ENCODE peak calls at places on chromosomes 2 and 18, in ten cellular contexts. B is WERI-Rb-1, F is PC-3, Z is heart left ventricle, K is A549, D is suprapubic skin, H is lower lobe of right lung, N is brain microvascular endothelial cell, U is pancreas, O is LNCaP clone FGC. P is an unnamed sample.

GRCh38 chr2:2582998-2583545 is 252.0 kb upstream of the MYT1L start:
- DNase-seq in K (no peak), H (no peak), U (no peak), B (no peak), N (no peak), O (no peak), D (peak), Z (no peak), F (no peak), P (no peak)

GRCh38 chr2:1715184-1716012 is 28.9 kb downstream of the PXDN start:
- DNase-seq in Z (no peak), U (no peak), B (no peak), D (no peak), F (peak), H (peak), K (no peak), O (no peak), N (no peak), P (peak)

GRCh38 chr18:24315170-24315569 is 82.5 kb downstream of the OSBPL1A start:
- DNase-seq in O (no peak), B (no peak), U (no peak), D (no peak), Z (no peak), H (no peak), F (no peak), N (peak), K (no peak), P (no peak)

GRCh38 chr2:206274434-206275273 is at the start of gene ZDBF2:
- DNase-seq in D (no peak), F (peak), Z (peak), K (peak), N (peak), O (no peak), H (peak), U (peak), B (peak), P (peak)

GRCh38 chr2:9988320-9988719 is 36.8 kb downstream of the GRHL1 start:
- DNase-seq in B (no peak), O (no peak), Z (no peak), K (no peak), N (no peak), H (no peak), U (no peak), D (no peak), F (no peak), P (no peak)

GRCh38 chr18:78423776-78424175 is 555.8 kb upstream of the SALL3 start:
- DNase-seq in B (no peak), O (no peak), H (no peak), D (no peak), F (no peak), U (no peak), Z (no peak), K (no peak), N (no peak), P (no peak)

GRCh38 chr2:150878347-150878746 is 383.3 kb downstream of the RBM43 start:
- DNase-seq in F (peak), H (no peak), O (no peak), D (no peak), U (no peak), B (no peak), K (peak), N (peak), Z (no peak), P (no peak)

GRCh38 chr18:59691046-59691395 is 6.2 kb downstream of the CCBE1 start:
- DNase-seq in O (peak), H (no peak), U (no peak), Z (no peak), D (no peak), F (peak), N (peak), K (no peak), B (peak), P (no peak)

GRCh38 chr18:51617167-51617566 is 419.7 kb upstream of the MEX3C start:
- DNase-seq in B (no peak), F (peak), O (no peak), D (no peak), K (peak), U (no peak), Z (no peak), H (no peak), N (no peak), P (no peak)

GRCh38 chr2:85846411-85846810 is 42.4 kb downstream of the ST3GAL5 start:
- DNase-seq in Z (no peak), N (peak), K (no peak), O (no peak), B (no peak), U (no peak), H (no peak), D (no peak), F (peak), P (no peak)

GRCh38 chr2:7018767-7019166 is 101.6 kb downstream of the RNF144A start:
- DNase-seq in B (no peak), H (no peak), F (no peak), K (no peak), U (no peak), O (no peak), N (no peak), D (no peak), Z (no peak), P (no peak)

GRCh38 chr2:39837856-39838453 is 58.9 kb upstream of the THUMPD2 start:
- DNase-seq in N (peak), D (no peak), U (no peak), O (peak), K (peak), Z (no peak), F (peak), H (no peak), B (peak), P (peak)

GRCh38 chr18:79493211-79493800 is 97.6 kb downstream of the NFATC1 start:
- DNase-seq in B (no peak), Z (no peak), N (no peak), F (no peak), U (no peak), K (no peak), H (peak), O (no peak), D (peak), P (no peak)

GRCh38 chr2:62266433-62267038 is 70.6 kb downstream of the B3GNT2 start:
- DNase-seq in Z (no peak), F (peak), N (peak), U (no peak), B (no peak), O (no peak), K (no peak), D (no peak), H (no peak), P (no peak)

GRCh38 chr2:127014224-127014623 is 92.7 kb downstream of the BIN1 start:
- DNase-seq in O (no peak), K (no peak), Z (no peak), U (no peak), D (no peak), B (peak), F (peak), N (no peak), H (no peak), P (no peak)

GRCh38 chr2:10375570-10376266 is 72.4 kb downstream of the ODC1 start:
- DNase-seq in D (no peak), Z (no peak), H (no peak), B (no peak), K (no peak), U (no peak), N (no peak), F (no peak), O (no peak), P (no peak)

GRCh38 chr2:81389203-81389602 is 1084.7 kb upstream of the LRRTM1 start:
- DNase-seq in B (no peak), D (no peak), N (no peak), Z (no peak), F (peak), O (no peak), K (peak), H (no peak), U (no peak), P (no peak)

GRCh38 chr2:20196881-20197204 is 28.1 kb downstream of the SDC1 start:
- DNase-seq in D (no peak), H (no peak), Z (no peak), K (no peak), B (no peak), N (no peak), O (no peak), F (no peak), U (no peak), P (no peak)

GRCh38 chr18:2104620-2105462 is 466.5 kb downstream of the METTL4 start:
- DNase-seq in N (peak), U (peak), Z (peak), B (peak), K (peak), D (no peak), O (no peak), F (peak), H (peak), P (peak)

GRCh38 chr2:237290249-237290648 is 123.7 kb downstream of the COL6A3 start:
- DNase-seq in H (peak), U (peak), Z (peak), N (no peak), D (peak), K (no peak), F (peak), O (no peak), B (no peak), P (no peak)

GRCh38 chr18:42053188-42053781 is 98.3 kb downstream of the PIK3C3 start:
- DNase-seq in O (peak), N (peak), F (peak), Z (peak), H (no peak), B (peak), K (peak), D (no peak), U (peak), P (peak)

GRCh38 chr2:54260241-54260495 is 4.1 kb upstream of the TSPYL6 start:
- DNase-seq in B (no peak), F (no peak), Z (no peak), H (no peak), U (no peak), D (no peak), O (no peak), N (no peak), K (no peak), P (no peak)

GRCh38 chr18:55300469-55301195 is 287.4 kb downstream of the TCF4 start:
- DNase-seq in U (no peak), O (no peak), Z (no peak), B (no peak), D (no peak), H (no peak), K (no peak), N (no peak), F (no peak), P (peak)

GRCh38 chr2:13821255-13821880 is 811.1 kb upstream of the LRATD1 start:
- DNase-seq in B (no peak), K (no peak), D (no peak), H (no peak), U (no peak), Z (no peak), O (no peak), N (peak), F (peak), P (no peak)

GRCh38 chr2:207765960-207766582 is 3.6 kb downstream of the FZD5 start:
- DNase-seq in K (no peak), H (no peak), O (no peak), N (no peak), F (no peak), Z (no peak), D (no peak), U (no peak), B (no peak), P (no peak)

GRCh38 chr2:96970910-96971309 is 15.5 kb downstream of the FAM178B start:
- DNase-seq in N (no peak), K (no peak), Z (no peak), B (no peak), U (no peak), F (no peak), H (no peak), D (no peak), O (no peak), P (no peak)

GRCh38 chr18:50398947-50399346 is 24.1 kb downstream of the SKA1 start:
- DNase-seq in B (no peak), D (no peak), N (no peak), U (no peak), K (no peak), F (no peak), Z (no peak), H (no peak), O (no peak), P (peak)

GRCh38 chr2:101983486-101983885 is 8.3 kb upstream of the IL1R2 start:
- DNase-seq in N (no peak), F (peak), D (no peak), B (no peak), U (no peak), Z (no peak), O (no peak), H (no peak), K (no peak), P (no peak)

GRCh38 chr2:11941201-11942041 is 195.0 kb downstream of the LPIN1 start:
- DNase-seq in N (no peak), Z (peak), B (no peak), D (no peak), F (no peak), U (no peak), K (no peak), O (no peak), H (no peak), P (no peak)

GRCh38 chr2:23684540-23685176 is 242.3 kb downstream of the ATAD2B start:
- DNase-seq in U (no peak), H (no peak), D (no peak), K (no peak), N (no peak), O (no peak), F (no peak), Z (no peak), B (peak), P (no peak)

GRCh38 chr2:69083126-69083733 is 70.3 kb downstream of the ANTXR1 start:
- DNase-seq in K (peak), D (no peak), O (no peak), N (peak), F (peak), H (no peak), U (no peak), B (peak), Z (no peak), P (no peak)

GRCh38 chr18:45825258-45825744 is at the start of gene SIGLEC15:
- DNase-seq in Z (no peak), H (no peak), B (no peak), F (no peak), D (no peak), N (no peak), O (no peak), U (no peak), K (no peak), P (no peak)

GRCh38 chr2:209191139-209191538 is 232.7 kb upstream of the MAP2 start:
- DNase-seq in H (no peak), U (no peak), O (no peak), N (no peak), Z (no peak), K (no peak), F (no peak), D (no peak), B (no peak), P (peak)

GRCh38 chr2:202718614-202719013 is 83.8 kb downstream of the FAM117B start:
- DNase-seq in H (no peak), K (peak), F (peak), B (no peak), D (no peak), Z (no peak), U (no peak), N (peak), O (no peak), P (no peak)

GRCh38 chr2:60355849-60356261 is 197.6 kb downstream of the BCL11A start:
- DNase-seq in F (no peak), D (no peak), K (no peak), H (no peak), N (no peak), U (no peak), O (no peak), Z (no peak), B (no peak), P (no peak)

GRCh38 chr2:45904931-45905642 is 253.6 kb downstream of the PRKCE start:
- DNase-seq in D (no peak), Z (no peak), N (no peak), F (no peak), O (no peak), K (no peak), H (no peak), U (no peak), B (peak), P (no peak)

GRCh38 chr2:85790032-85790431 is 36.2 kb downstream of the ATOH8 start:
- DNase-seq in Z (no peak), H (no peak), U (no peak), N (no peak), O (no peak), K (no peak), B (no peak), F (no peak), D (no peak), P (no peak)

GRCh38 chr18:71831039-71831438 is 713.1 kb downstream of the CBLN2 start:
- DNase-seq in N (no peak), K (no peak), O (peak), U (no peak), Z (no peak), B (no peak), D (no peak), H (no peak), F (peak), P (no peak)
- TF ChIP-seq CTCF in N (no peak), K (no peak), O (no peak), U (no peak), Z (no peak), B (no peak), D (no peak), H (no peak), F (no peak), P (no peak)

DNA sequence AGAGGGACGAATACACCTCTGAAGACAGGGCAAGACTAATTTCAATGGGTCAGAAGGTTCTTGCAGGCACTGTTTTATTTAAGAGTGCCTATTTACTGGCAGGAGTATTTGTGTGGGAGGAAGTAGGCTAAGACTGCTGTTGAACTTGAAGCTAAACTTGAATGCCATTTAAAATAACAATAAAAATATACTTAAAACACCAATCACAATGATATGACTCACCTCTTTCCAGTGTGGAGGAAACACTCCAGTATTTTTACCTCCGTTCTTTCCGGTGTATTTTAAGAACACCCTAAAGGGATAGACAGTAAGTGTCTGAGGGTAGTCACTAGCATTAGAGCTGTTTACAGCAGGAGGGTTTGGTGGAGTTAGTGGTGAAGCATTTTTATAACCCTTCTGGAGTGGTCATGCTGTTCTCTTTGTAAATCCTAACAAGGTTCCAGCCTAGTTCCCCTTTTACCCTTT is 9.6 kb upstream of the HOXD1 start:
- DNase-seq in F (no peak), U (no peak), B (no peak), D (no peak), Z (no peak), O (no peak), N (no peak), K (no peak), H (no peak), P (no peak)
- H3K4me3 ChIP-seq in F (no peak), U (peak), B (peak), D (peak), Z (peak), O (no peak), N (no peak), K (no peak), H (peak), P (no peak)

GRCh38 chr2:238305965-238306679 is 14.2 kb upstream of the TRAF3IP1 start:
- DNase-seq in B (no peak), O (no peak), F (no peak), H (no peak), Z (no peak), K (no peak), D (no peak), N (no peak), U (no peak), P (no peak)

GRCh38 chr2:238304116-238304515 is 15.7 kb upstream of the PER2 start:
- DNase-seq in D (no peak), N (no peak), B (no peak), O (no peak), H (no peak), U (no peak), F (no peak), Z (no peak), K (no peak), P (no peak)

GRCh38 chr2:238302751-238303150 is 14.3 kb upstream of the PER2 start:
- DNase-seq in U (no peak), N (no peak), H (no peak), Z (no peak), F (no peak), D (no peak), O (no peak), K (no peak), B (no peak), P (no peak)

GRCh38 chr2:238306680-238306998 is 13.7 kb upstream of the TRAF3IP1 start:
- DNase-seq in Z (no peak), H (no peak), K (no peak), D (no peak), B (no peak), F (no peak), U (no peak), N (no peak), O (no peak), P (no peak)

GRCh38 chr2:238305092-238305862 is 15.0 kb upstream of the TRAF3IP1 start:
- DNase-seq in U (no peak), O (no peak), H (no peak), Z (no peak), K (peak), F (peak), D (no peak), N (no peak), B (peak), P (no peak)
- TF ChIP-seq CTCF in U (no peak), O (peak), H (peak), Z (no peak), K (peak), F (peak), D (no peak), N (peak), B (peak), P (peak)

DNA sequence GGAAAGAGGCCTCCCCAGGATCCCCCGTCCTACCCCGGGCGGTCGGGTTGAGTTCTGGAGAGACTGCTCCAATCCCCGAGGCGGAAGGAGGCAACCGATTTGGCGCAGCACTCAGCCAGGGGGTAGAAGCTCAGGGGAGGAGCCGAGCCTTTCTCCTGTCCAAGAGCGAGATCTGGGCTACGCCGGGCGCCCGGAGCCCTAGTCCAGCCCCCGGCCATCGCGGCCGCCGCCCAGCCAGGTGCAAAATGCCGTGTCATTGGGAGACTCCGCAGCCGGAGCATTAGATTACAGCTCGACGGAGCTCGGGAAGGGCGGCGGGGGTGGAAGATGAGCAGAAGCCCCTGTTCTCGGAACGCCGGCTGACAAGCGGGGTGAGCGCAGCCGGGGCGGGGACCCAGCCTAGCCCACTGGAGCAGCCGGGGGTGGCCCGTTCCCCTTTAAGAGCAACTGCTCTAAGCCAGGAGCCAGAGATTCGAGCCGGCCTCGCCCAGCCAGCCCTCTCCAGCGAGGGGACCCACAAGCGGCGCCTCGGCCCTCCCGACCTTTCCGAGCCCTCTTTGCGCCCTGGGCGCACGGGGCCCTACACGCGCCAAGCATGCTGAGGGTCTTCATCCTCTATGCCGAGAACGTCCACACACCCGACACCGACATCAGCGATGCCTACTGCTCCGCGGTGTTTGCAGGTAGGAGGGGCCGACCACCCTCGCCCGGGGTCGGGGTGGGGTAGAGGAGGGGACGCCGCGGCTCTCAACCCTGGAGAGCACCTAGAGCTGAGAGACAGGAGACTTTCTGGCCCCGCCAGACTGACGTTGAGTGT is at the start of gene DYSF:
- DNase-seq in K (no peak), H (peak), O (no peak), N (no peak), F (peak), U (peak), Z (peak), D (no peak), B (no peak), P (peak)
- H3K4me3 ChIP-seq in K (no peak), H (peak), O (no peak), N (peak), F (peak), U (peak), Z (peak), D (peak), B (peak), P (peak)

DNA sequence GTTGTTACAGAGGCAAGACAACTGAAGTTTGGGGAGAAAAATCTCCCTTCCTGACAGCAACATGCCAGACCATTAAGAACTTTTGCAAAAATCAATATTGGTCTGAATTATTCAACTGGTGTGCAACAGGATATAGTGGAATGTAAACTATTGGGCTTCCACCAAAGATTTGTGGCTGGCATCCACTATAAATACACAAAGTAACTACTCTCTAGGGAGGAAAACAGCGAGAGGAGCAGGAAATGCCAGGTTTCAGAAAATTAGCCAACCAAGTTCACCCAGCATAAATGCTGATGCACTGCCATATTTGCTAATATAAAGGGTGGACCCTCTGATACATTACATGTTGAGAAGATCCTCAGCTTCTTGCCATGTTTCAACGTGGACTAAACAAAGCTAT is 267.6 kb upstream of the LYPD1 start:
- DNase-seq in H (no peak), Z (no peak), K (no peak), B (no peak), D (no peak), N (peak), O (no peak), U (no peak), F (peak), P (no peak)
- TF ChIP-seq CTCF in H (no peak), Z (no peak), K (no peak), B (no peak), D (no peak), N (no peak), O (no peak), U (no peak), F (no peak), P (no peak)